ENCODE peak calls at places on chromosomes 12 and 14, in seven cellular contexts. One of them, this sample, is unnamed.

GRCh38 chr14:32414808-32415255 is 85.7 kb downstream of the AKAP6 start:
- DNase-seq in right cardiac atrium: no peak
- DNase-seq in stomach: no peak
- DNase-seq in upper lobe of right lung: no peak
- DNase-seq in hepatocyte: no peak
- DNase-seq in AG04450: no peak
- DNase-seq in CD8-positive, alpha-beta T cell: no peak
- DNase-seq in this sample: no peak

GRCh38 chr12:109387425-109388166 is 39.9 kb downstream of the MYO1H start:
- DNase-seq in CD8-positive, alpha-beta T cell: no peak
- DNase-seq in AG04450: no peak
- DNase-seq in stomach: no peak
- DNase-seq in right cardiac atrium: no peak
- DNase-seq in hepatocyte: peak
- DNase-seq in upper lobe of right lung: no peak
- DNase-seq in this sample: no peak

GRCh38 chr12:69688021-69688420 is 11.1 kb downstream of the BEST3 start:
- DNase-seq in upper lobe of right lung: no peak
- DNase-seq in right cardiac atrium: no peak
- DNase-seq in hepatocyte: no peak
- DNase-seq in stomach: no peak
- DNase-seq in AG04450: no peak
- DNase-seq in CD8-positive, alpha-beta T cell: no peak
- DNase-seq in this sample: no peak

GRCh38 chr12:27841392-27841882 is 61.4 kb upstream of the MANSC4 start:
- DNase-seq in right cardiac atrium: no peak
- DNase-seq in stomach: no peak
- DNase-seq in AG04450: no peak
- DNase-seq in upper lobe of right lung: no peak
- DNase-seq in CD8-positive, alpha-beta T cell: no peak
- DNase-seq in hepatocyte: peak
- DNase-seq in this sample: no peak

GRCh38 chr12:109542014-109542413 is 31.3 kb downstream of the MMAB start:
- DNase-seq in hepatocyte: no peak
- DNase-seq in right cardiac atrium: no peak
- DNase-seq in upper lobe of right lung: no peak
- DNase-seq in CD8-positive, alpha-beta T cell: no peak
- DNase-seq in AG04450: no peak
- DNase-seq in stomach: no peak
- DNase-seq in this sample: no peak

GRCh38 chr14:68509188-68509953 is 283.5 kb downstream of the ZFP36L1 start:
- DNase-seq in stomach: no peak
- DNase-seq in CD8-positive, alpha-beta T cell: no peak
- DNase-seq in right cardiac atrium: no peak
- DNase-seq in AG04450: no peak
- DNase-seq in upper lobe of right lung: no peak
- DNase-seq in hepatocyte: no peak
- DNase-seq in this sample: no peak

GRCh38 chr14:61460853-61461611 is 139.7 kb downstream of the PRKCH start:
- DNase-seq in stomach: no peak
- DNase-seq in right cardiac atrium: peak
- DNase-seq in upper lobe of right lung: no peak
- DNase-seq in AG04450: no peak
- DNase-seq in hepatocyte: no peak
- DNase-seq in CD8-positive, alpha-beta T cell: peak
- DNase-seq in this sample: no peak

GRCh38 chr12:108890208-108890607 is 10.3 kb downstream of the DAO start:
- DNase-seq in right cardiac atrium: no peak
- DNase-seq in AG04450: no peak
- DNase-seq in upper lobe of right lung: no peak
- DNase-seq in CD8-positive, alpha-beta T cell: no peak
- DNase-seq in stomach: no peak
- DNase-seq in hepatocyte: no peak
- DNase-seq in this sample: no peak

GRCh38 chr12:6216581-6216980 is 16.4 kb downstream of the CD9 start:
- DNase-seq in hepatocyte: no peak
- DNase-seq in stomach: no peak
- DNase-seq in CD8-positive, alpha-beta T cell: no peak
- DNase-seq in upper lobe of right lung: no peak
- DNase-seq in AG04450: no peak
- DNase-seq in right cardiac atrium: peak
- DNase-seq in this sample: no peak

GRCh38 chr12:6767592-6768384 is 1.6 kb downstream of the PTMS start:
- DNase-seq in stomach: no peak
- DNase-seq in hepatocyte: peak
- DNase-seq in CD8-positive, alpha-beta T cell: no peak
- DNase-seq in right cardiac atrium: peak
- DNase-seq in AG04450: no peak
- DNase-seq in upper lobe of right lung: no peak
- DNase-seq in this sample: no peak

GRCh38 chr14:92914087-92914656 is 8.8 kb upstream of the CHGA start:
- DNase-seq in stomach: no peak
- DNase-seq in hepatocyte: peak
- DNase-seq in AG04450: no peak
- DNase-seq in CD8-positive, alpha-beta T cell: no peak
- DNase-seq in right cardiac atrium: peak
- DNase-seq in upper lobe of right lung: no peak
- DNase-seq in this sample: peak

GRCh38 chr12:94762943-94763342 is 112.6 kb upstream of the TMCC3 start:
- DNase-seq in CD8-positive, alpha-beta T cell: no peak
- DNase-seq in stomach: no peak
- DNase-seq in upper lobe of right lung: no peak
- DNase-seq in right cardiac atrium: no peak
- DNase-seq in hepatocyte: no peak
- DNase-seq in AG04450: no peak
- DNase-seq in this sample: no peak

GRCh38 chr14:104361101-104361591 is 218.4 kb upstream of the C14orf180 start:
- DNase-seq in right cardiac atrium: no peak
- DNase-seq in AG04450: no peak
- DNase-seq in CD8-positive, alpha-beta T cell: no peak
- DNase-seq in hepatocyte: no peak
- DNase-seq in upper lobe of right lung: no peak
- DNase-seq in stomach: peak
- DNase-seq in this sample: no peak

GRCh38 chr14:21882226-21882625 is 208.6 kb upstream of the OR4E1 start:
- DNase-seq in CD8-positive, alpha-beta T cell: no peak
- DNase-seq in right cardiac atrium: no peak
- DNase-seq in stomach: no peak
- DNase-seq in upper lobe of right lung: no peak
- DNase-seq in hepatocyte: no peak
- DNase-seq in AG04450: no peak
- DNase-seq in this sample: no peak

GRCh38 chr14:103141117-103141796 is 18.0 kb downstream of the TNFAIP2 start:
- DNase-seq in CD8-positive, alpha-beta T cell: no peak
- DNase-seq in hepatocyte: peak
- DNase-seq in upper lobe of right lung: no peak
- DNase-seq in right cardiac atrium: peak
- DNase-seq in AG04450: no peak
- DNase-seq in stomach: peak
- DNase-seq in this sample: no peak

GRCh38 chr12:2264622-2265306 is 212.0 kb downstream of the CACNA1C start:
- DNase-seq in right cardiac atrium: peak
- DNase-seq in CD8-positive, alpha-beta T cell: no peak
- DNase-seq in stomach: no peak
- DNase-seq in upper lobe of right lung: no peak
- DNase-seq in AG04450: peak
- DNase-seq in hepatocyte: peak
- DNase-seq in this sample: no peak

GRCh38 chr12:19846561-19846960 is 407.3 kb downstream of the AEBP2 start:
- DNase-seq in hepatocyte: peak
- DNase-seq in CD8-positive, alpha-beta T cell: no peak
- DNase-seq in AG04450: no peak
- DNase-seq in right cardiac atrium: no peak
- DNase-seq in stomach: no peak
- DNase-seq in upper lobe of right lung: no peak
- DNase-seq in this sample: no peak

GRCh38 chr12:11798856-11799530 is 149.5 kb downstream of the ETV6 start:
- DNase-seq in AG04450: peak
- DNase-seq in hepatocyte: no peak
- DNase-seq in upper lobe of right lung: no peak
- DNase-seq in stomach: no peak
- DNase-seq in right cardiac atrium: peak
- DNase-seq in CD8-positive, alpha-beta T cell: no peak
- DNase-seq in this sample: no peak

GRCh38 chr12:22173154-22173553 is 127.1 kb downstream of the CMAS start:
- DNase-seq in right cardiac atrium: no peak
- DNase-seq in stomach: no peak
- DNase-seq in hepatocyte: no peak
- DNase-seq in AG04450: no peak
- DNase-seq in upper lobe of right lung: no peak
- DNase-seq in CD8-positive, alpha-beta T cell: no peak
- DNase-seq in this sample: no peak

DNA sequence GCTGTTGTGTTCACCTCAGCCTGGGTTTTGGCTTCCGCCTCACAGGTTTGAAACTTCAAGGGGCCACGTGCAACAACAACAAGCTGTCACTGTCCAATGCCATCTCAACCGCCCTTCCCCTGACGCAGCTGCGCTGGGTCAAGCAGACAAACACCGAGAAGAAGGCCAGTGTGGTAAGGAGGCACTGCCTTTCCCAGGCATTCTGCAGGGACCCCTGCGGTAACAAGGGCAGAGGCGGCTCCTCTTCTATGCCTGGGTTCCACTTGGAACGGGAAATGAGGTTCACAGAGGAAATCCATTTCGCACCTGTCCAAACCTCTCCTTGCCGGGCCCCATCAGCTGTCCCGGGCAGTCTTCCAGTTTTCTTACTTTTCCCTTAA is 36.8 kb downstream of the HSP90AA1 start:
- DNase-seq in CD8-positive, alpha-beta T cell: no peak
- DNase-seq in right cardiac atrium: no peak
- DNase-seq in hepatocyte: no peak
- DNase-seq in stomach: no peak
- DNase-seq in upper lobe of right lung: no peak
- DNase-seq in AG04450: no peak
- DNase-seq in this sample: no peak
- H3K27ac ChIP-seq in CD8-positive, alpha-beta T cell: no peak
- H3K27ac ChIP-seq in right cardiac atrium: no peak
- H3K27ac ChIP-seq in hepatocyte: no peak
- H3K27ac ChIP-seq in stomach: no peak
- H3K27ac ChIP-seq in upper lobe of right lung: no peak
- H3K27ac ChIP-seq in AG04450: peak
- H3K27ac ChIP-seq in this sample: no peak

GRCh38 chr12:13471471-13471870 is 274.9 kb downstream of the EMP1 start:
- DNase-seq in hepatocyte: no peak
- DNase-seq in AG04450: no peak
- DNase-seq in upper lobe of right lung: no peak
- DNase-seq in right cardiac atrium: no peak
- DNase-seq in stomach: no peak
- DNase-seq in CD8-positive, alpha-beta T cell: no peak
- DNase-seq in this sample: no peak

GRCh38 chr12:13478650-13479181 is 282.2 kb downstream of the EMP1 start:
- DNase-seq in hepatocyte: no peak
- DNase-seq in right cardiac atrium: no peak
- DNase-seq in CD8-positive, alpha-beta T cell: no peak
- DNase-seq in stomach: no peak
- DNase-seq in upper lobe of right lung: no peak
- DNase-seq in AG04450: no peak
- DNase-seq in this sample: no peak

GRCh38 chr12:13472690-13473089 is 276.2 kb downstream of the EMP1 start:
- DNase-seq in AG04450: no peak
- DNase-seq in CD8-positive, alpha-beta T cell: no peak
- DNase-seq in hepatocyte: peak
- DNase-seq in stomach: no peak
- DNase-seq in right cardiac atrium: no peak
- DNase-seq in upper lobe of right lung: no peak
- DNase-seq in this sample: no peak

DNA sequence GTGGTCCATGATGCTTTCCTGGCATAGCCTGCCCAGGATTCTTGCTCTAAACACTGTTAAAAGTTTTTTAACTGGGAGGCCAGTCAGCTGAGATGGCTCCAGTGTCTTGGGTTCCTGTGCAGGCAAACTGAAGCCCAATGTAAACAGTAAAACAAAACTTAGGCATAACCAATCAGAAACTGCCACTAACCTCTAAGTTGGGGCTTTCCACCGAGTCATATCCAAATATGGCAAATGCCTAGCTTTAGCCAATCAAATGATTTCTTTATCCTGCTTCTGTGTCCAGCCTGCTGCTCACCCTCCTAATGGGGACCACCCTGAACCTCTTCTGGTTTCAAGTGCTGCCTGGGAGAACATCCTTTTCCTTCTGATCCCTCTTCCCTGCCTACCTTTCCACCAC is 277.9 kb downstream of the EMP1 start:
- DNase-seq in right cardiac atrium: no peak
- DNase-seq in AG04450: no peak
- DNase-seq in upper lobe of right lung: no peak
- DNase-seq in CD8-positive, alpha-beta T cell: no peak
- DNase-seq in hepatocyte: no peak
- DNase-seq in stomach: no peak
- DNase-seq in this sample: no peak
- H3K27ac ChIP-seq in right cardiac atrium: no peak
- H3K27ac ChIP-seq in AG04450: no peak
- H3K27ac ChIP-seq in upper lobe of right lung: no peak
- H3K27ac ChIP-seq in CD8-positive, alpha-beta T cell: no peak
- H3K27ac ChIP-seq in hepatocyte: no peak
- H3K27ac ChIP-seq in stomach: no peak
- H3K27ac ChIP-seq in this sample: no peak

GRCh38 chr14:53951661-53952265 is 4.9 kb downstream of the BMP4 start:
- DNase-seq in hepatocyte: peak
- DNase-seq in CD8-positive, alpha-beta T cell: no peak
- DNase-seq in stomach: no peak
- DNase-seq in upper lobe of right lung: no peak
- DNase-seq in right cardiac atrium: peak
- DNase-seq in AG04450: no peak
- DNase-seq in this sample: no peak
- H3K27ac ChIP-seq in hepatocyte: peak
- H3K27ac ChIP-seq in CD8-positive, alpha-beta T cell: no peak
- H3K27ac ChIP-seq in stomach: no peak
- H3K27ac ChIP-seq in upper lobe of right lung: no peak
- H3K27ac ChIP-seq in right cardiac atrium: no peak
- H3K27ac ChIP-seq in AG04450: no peak
- H3K27ac ChIP-seq in this sample: no peak

GRCh38 chr12:88884600-88884999 is 304.3 kb upstream of the KITLG start:
- DNase-seq in stomach: no peak
- DNase-seq in upper lobe of right lung: no peak
- DNase-seq in CD8-positive, alpha-beta T cell: no peak
- DNase-seq in right cardiac atrium: no peak
- DNase-seq in AG04450: no peak
- DNase-seq in hepatocyte: no peak
- DNase-seq in this sample: no peak
- H3K27ac ChIP-seq in stomach: no peak
- H3K27ac ChIP-seq in upper lobe of right lung: no peak
- H3K27ac ChIP-seq in CD8-positive, alpha-beta T cell: no peak
- H3K27ac ChIP-seq in right cardiac atrium: no peak
- H3K27ac ChIP-seq in AG04450: no peak
- H3K27ac ChIP-seq in hepatocyte: no peak
- H3K27ac ChIP-seq in this sample: no peak

DNA sequence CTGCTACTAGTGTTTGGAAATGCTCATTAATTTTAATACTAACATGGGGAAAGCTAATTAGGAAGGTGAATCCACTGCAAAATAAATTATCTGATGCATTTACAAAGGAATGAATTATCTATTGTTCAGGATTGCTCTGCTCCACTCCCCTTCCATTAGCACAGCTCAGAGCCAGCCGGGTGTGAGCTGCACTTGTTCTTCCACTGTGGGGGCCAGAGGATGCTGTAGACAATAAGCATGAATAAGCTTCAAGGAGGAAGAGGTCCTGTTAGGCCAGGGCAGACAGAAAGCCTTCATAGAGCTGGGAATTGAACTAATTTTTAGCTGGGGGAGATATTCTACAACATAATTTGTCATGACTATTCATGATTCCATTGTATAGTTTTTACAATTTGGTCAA is 137.6 kb upstream of the MAX start:
- DNase-seq in right cardiac atrium: no peak
- DNase-seq in stomach: no peak
- DNase-seq in upper lobe of right lung: no peak
- DNase-seq in CD8-positive, alpha-beta T cell: no peak
- DNase-seq in AG04450: no peak
- DNase-seq in hepatocyte: no peak
- DNase-seq in this sample: peak
- H3K27ac ChIP-seq in right cardiac atrium: no peak
- H3K27ac ChIP-seq in stomach: no peak
- H3K27ac ChIP-seq in upper lobe of right lung: no peak
- H3K27ac ChIP-seq in CD8-positive, alpha-beta T cell: no peak
- H3K27ac ChIP-seq in AG04450: no peak
- H3K27ac ChIP-seq in hepatocyte: peak
- H3K27ac ChIP-seq in this sample: peak

This sample was measured in substantia nigra.